ENCODE peak calls at places on chromosome 22, in eight cellular contexts. I is HCT116, A is A549, P is GM12878, J is adrenal gland, D is heart left ventricle, N is body of pancreas, Z is right lobe of liver. Q is an unnamed sample. For H3K4me1, the result is how much of the 10 kb centered on the place peaks cover.

GRCh38 chr22:48895831-48896765 is 931.6 kb downstream of the BRD1 start:
- DNase-seq in D (peak), N (no peak), P (no peak), J (no peak), A (no peak), I (no peak), Z (no peak), Q (peak)

GRCh38 chr22:49657275-49657973 is 170.2 kb downstream of the BRD1 start:
- DNase-seq in P (peak), N (no peak), Z (peak), A (no peak), D (peak), J (peak), I (peak), Q (peak)

GRCh38 chr22:29799217-29799680 is 32.1 kb downstream of the UQCR10 start:
- DNase-seq in D (peak), N (peak), Z (peak), I (peak), P (no peak), A (peak), J (peak), Q (peak)

GRCh38 chr22:42282943-42283287 is 12.5 kb upstream of the TCF20 start:
- DNase-seq in Z (no peak), A (no peak), D (no peak), N (no peak), J (no peak), P (no peak), I (no peak), Q (no peak)

GRCh38 chr22:39177791-39178190 is 25.3 kb upstream of the CBX7 start:
- DNase-seq in I (no peak), N (no peak), D (peak), Z (no peak), A (no peak), J (no peak), P (no peak), Q (no peak)

GRCh38 chr22:22717723-22718122 is 73.3 kb downstream of the GGTLC2 start:
- DNase-seq in N (no peak), D (no peak), J (no peak), I (no peak), Z (no peak), P (no peak), A (no peak), Q (no peak)

GRCh38 chr22:17191163-17191562 is 28.1 kb downstream of the ADA2 start:
- DNase-seq in D (no peak), A (no peak), N (no peak), I (no peak), J (no peak), P (no peak), Z (no peak), Q (no peak)

GRCh38 chr22:27836181-27836580 is 34.6 kb upstream of the MN1 start:
- DNase-seq in P (no peak), N (no peak), A (no peak), J (no peak), Z (no peak), I (no peak), D (no peak), Q (no peak)

GRCh38 chr22:39089928-39090327 is 7.1 kb upstream of the APOBEC3H start:
- DNase-seq in N (no peak), J (no peak), D (no peak), Z (no peak), A (no peak), I (no peak), P (no peak), Q (no peak)

GRCh38 chr22:29044657-29045176 is 16.9 kb downstream of the C22orf31 start:
- DNase-seq in N (no peak), Z (no peak), I (no peak), A (no peak), J (no peak), D (no peak), P (no peak), Q (no peak)

GRCh38 chr22:17867160-17867785 is 93.0 kb upstream of the BID start:
- DNase-seq in Z (no peak), I (no peak), D (peak), P (no peak), N (no peak), A (no peak), J (no peak), Q (peak)

GRCh38 chr22:20653012-20653794 is 120.7 kb upstream of the SERPIND1 start:
- DNase-seq in A (no peak), Z (no peak), N (no peak), D (no peak), I (no peak), J (no peak), P (no peak), Q (no peak)

GRCh38 chr22:39128508-39128907 is 24.0 kb downstream of the CBX7 start:
- DNase-seq in Z (no peak), I (no peak), D (no peak), J (no peak), P (no peak), A (no peak), N (no peak), Q (peak)

GRCh38 chr22:28801845-28802594 is 1.7 kb upstream of the XBP1 start:
- DNase-seq in Z (peak), P (no peak), N (peak), J (no peak), D (no peak), A (no peak), I (no peak), Q (peak)

GRCh38 chr22:50530857-50531545 is 1.2 kb upstream of the TYMP start:
- DNase-seq in N (peak), J (peak), I (peak), P (no peak), Z (peak), D (peak), A (peak), Q (peak)

GRCh38 chr22:49010086-49010863 is 817.4 kb downstream of the BRD1 start:
- DNase-seq in J (no peak), Z (no peak), A (no peak), N (peak), P (no peak), I (no peak), D (no peak), Q (no peak)

GRCh38 chr22:21455334-21456089 is 11.7 kb upstream of the TMEM191C start:
- DNase-seq in Z (no peak), D (no peak), N (no peak), I (no peak), A (no peak), P (no peak), J (peak), Q (peak)

GRCh38 chr22:16658068-16658467 is 65.5 kb upstream of the CCT8L2 start:
- DNase-seq in I (no peak), A (no peak), P (no peak), N (no peak), J (no peak), Z (no peak), D (no peak), Q (no peak)

GRCh38 chr22:36253523-36254490 is 874 bp downstream of the APOL1 start:
- DNase-seq in J (no peak), D (no peak), A (no peak), Z (no peak), I (no peak), N (no peak), P (no peak), Q (no peak)

GRCh38 chr22:20123364-20124082 is 6.5 kb upstream of the TRMT2A start:
- DNase-seq in D (no peak), I (no peak), A (no peak), P (no peak), Z (no peak), N (no peak), J (no peak), Q (no peak)

GRCh38 chr22:42065408-42066132 is 5.0 kb downstream of the NAGA start:
- DNase-seq in I (no peak), A (no peak), Z (no peak), J (no peak), P (no peak), D (no peak), N (no peak), Q (peak)

GRCh38 chr22:42820075-42820763 is 36.9 kb downstream of the ARFGAP3 start:
- DNase-seq in D (no peak), I (no peak), Z (no peak), J (no peak), N (no peak), A (no peak), P (no peak), Q (no peak)

GRCh38 chr22:27666272-27666997 is 135.1 kb downstream of the MN1 start:
- DNase-seq in I (no peak), N (no peak), J (no peak), D (no peak), A (no peak), Z (no peak), P (no peak), Q (no peak)

GRCh38 chr22:47396515-47396914 is 634.1 kb downstream of the TBC1D22A start:
- DNase-seq in I (no peak), N (no peak), Z (no peak), P (no peak), D (no peak), J (no peak), A (no peak), Q (peak)

GRCh38 chr22:23418159-23418788 is 161.8 kb downstream of the IGLL1 start:
- DNase-seq in I (no peak), J (no peak), A (no peak), P (no peak), N (no peak), D (no peak), Z (no peak), Q (no peak)

GRCh38 chr22:23062616-23063538 is 7.4 kb upstream of the GNAZ start:
- DNase-seq in N (no peak), P (no peak), J (peak), D (no peak), Z (no peak), I (no peak), A (no peak), Q (peak)

GRCh38 chr22:21568207-21569075 is 927 bp downstream of the UBE2L3 start:
- DNase-seq in D (no peak), Z (peak), J (no peak), I (no peak), N (peak), P (no peak), A (no peak), Q (peak)

GRCh38 chr22:48635031-48635430 is 1192.6 kb downstream of the BRD1 start:
- DNase-seq in A (no peak), J (no peak), N (no peak), D (no peak), I (no peak), P (no peak), Z (no peak), Q (no peak)

GRCh38 chr22:27534720-27535125 is 266.8 kb downstream of the MN1 start:
- DNase-seq in Z (no peak), J (no peak), P (no peak), I (no peak), D (no peak), N (no peak), A (no peak), Q (no peak)

GRCh38 chr22:50018608-50019291 is 6.2 kb upstream of the IL17REL start:
- DNase-seq in N (no peak), A (no peak), D (no peak), P (no peak), J (no peak), Z (no peak), I (no peak), Q (peak)

GRCh38 chr22:35195821-35196220 is 61.5 kb upstream of the HMGXB4 start:
- DNase-seq in I (no peak), J (no peak), Z (no peak), P (no peak), N (no peak), D (no peak), A (no peak), Q (no peak)

GRCh38 chr22:21719024-21719423 is 16.6 kb downstream of the YPEL1 start:
- DNase-seq in D (no peak), P (no peak), I (no peak), Z (no peak), A (no peak), N (no peak), J (no peak), Q (no peak)

GRCh38 chr22:27685515-27685914 is 116.0 kb downstream of the MN1 start:
- DNase-seq in D (no peak), Z (no peak), N (no peak), J (peak), I (no peak), P (no peak), A (no peak), Q (no peak)

GRCh38 chr22:50188356-50188755 is 2.6 kb downstream of the TRABD start:
- DNase-seq in P (no peak), D (peak), J (no peak), Z (peak), N (no peak), A (no peak), I (no peak), Q (no peak)

GRCh38 chr22:23913306-23913660 is 19.1 kb downstream of the MIF start:
- DNase-seq in A (no peak), N (no peak), J (no peak), I (no peak), D (no peak), Z (no peak), P (no peak), Q (no peak)

GRCh38 chr22:21564411-21564810 is 3.1 kb upstream of the UBE2L3 start:
- DNase-seq in I (no peak), D (no peak), A (no peak), Z (no peak), N (no peak), J (no peak), P (no peak), Q (no peak)

GRCh38 chr22:28094831-28095230 is 175.8 kb upstream of the PITPNB start:
- DNase-seq in P (no peak), Z (no peak), N (no peak), A (no peak), J (no peak), I (no peak), D (no peak), Q (no peak)

GRCh38 chr22:48088926-48089536 is 1326.6 kb downstream of the TBC1D22A start:
- DNase-seq in P (no peak), I (no peak), D (no peak), A (no peak), J (no peak), N (no peak), Z (no peak), Q (no peak)

GRCh38 chr22:36343070-36343719 is 44.6 kb downstream of the MYH9 start:
- DNase-seq in J (no peak), Z (no peak), A (no peak), I (no peak), D (no peak), P (no peak), N (no peak), Q (no peak)

GRCh38 chr22:37659897-37660708 is 1.6 kb downstream of the PDXP start:
- DNase-seq in N (no peak), P (no peak), D (no peak), Z (no peak), I (no peak), A (no peak), J (no peak), Q (no peak)

GRCh38 chr22:37660709-37661045 is 2.2 kb downstream of the PDXP start:
- DNase-seq in Z (no peak), I (no peak), A (no peak), D (no peak), P (no peak), J (no peak), N (no peak), Q (no peak)

GRCh38 chr22:37657590-37658132 is 862 bp upstream of the PDXP start:
- DNase-seq in Z (no peak), A (no peak), D (no peak), J (no peak), N (no peak), I (no peak), P (no peak), Q (no peak)

GRCh38 chr22:37659066-37659896 is 758 bp downstream of the PDXP start:
- DNase-seq in P (no peak), I (no peak), J (no peak), A (no peak), D (no peak), N (peak), Z (peak), Q (peak)

GRCh38 chr22:37658133-37659065 is at the start of gene PDXP:
- DNase-seq in P (peak), D (peak), Z (peak), J (peak), I (peak), N (peak), A (peak), Q (peak)
- TF ChIP-seq POLR2A in P (peak), D (no peak), Z (peak), J (peak), I (peak), N (peak), A (peak), Q (peak)

GRCh38 chr22:24995649-24996180 is 43.2 kb downstream of the KIAA1671 start:
- DNase-seq in Z (no peak), A (no peak), N (no peak), I (no peak), J (no peak), D (no peak), P (no peak), Q (no peak)

GRCh38 chr22:24992946-24993345 is 40.4 kb downstream of the KIAA1671 start:
- DNase-seq in Z (no peak), N (no peak), A (no peak), I (no peak), D (no peak), P (no peak), J (no peak), Q (no peak)

GRCh38 chr22:24997023-24997422 is 44.5 kb downstream of the KIAA1671 start:
- DNase-seq in P (no peak), D (no peak), J (no peak), A (no peak), I (no peak), Z (no peak), N (no peak), Q (no peak)

GRCh38 chr22:24996420-24996952 is 44.0 kb downstream of the KIAA1671 start:
- DNase-seq in D (no peak), J (no peak), P (no peak), N (no peak), A (peak), Z (no peak), I (peak), Q (no peak)

GRCh38 chr22:24994070-24994763 is 41.7 kb downstream of the KIAA1671 start:
- DNase-seq in I (peak), A (no peak), D (no peak), N (no peak), J (no peak), P (no peak), Z (peak), Q (no peak)
- TF ChIP-seq CTCF in I (peak), A (peak), D (no peak), N (no peak), J (no peak), P (no peak), Z (peak), Q (no peak)

GRCh38 chr22:40385041-40385782 is 14.8 kb downstream of the SGSM3 start:
- DNase-seq in D (no peak), J (no peak), I (no peak), P (no peak), Z (no peak), N (no peak), A (no peak), Q (no peak)

GRCh38 chr22:40383905-40384304 is 13.5 kb downstream of the SGSM3 start:
- DNase-seq in I (no peak), D (no peak), J (peak), Z (no peak), N (no peak), A (no peak), P (no peak), Q (no peak)

GRCh38 chr22:40388231-40388630 is 17.8 kb downstream of the SGSM3 start:
- DNase-seq in P (no peak), N (no peak), A (no peak), D (no peak), J (no peak), Z (no peak), I (no peak), Q (no peak)

GRCh38 chr22:40391417-40391816 is 21.0 kb downstream of the SGSM3 start:
- DNase-seq in A (no peak), J (no peak), N (no peak), D (no peak), Z (no peak), P (no peak), I (no peak), Q (no peak)

DNA sequence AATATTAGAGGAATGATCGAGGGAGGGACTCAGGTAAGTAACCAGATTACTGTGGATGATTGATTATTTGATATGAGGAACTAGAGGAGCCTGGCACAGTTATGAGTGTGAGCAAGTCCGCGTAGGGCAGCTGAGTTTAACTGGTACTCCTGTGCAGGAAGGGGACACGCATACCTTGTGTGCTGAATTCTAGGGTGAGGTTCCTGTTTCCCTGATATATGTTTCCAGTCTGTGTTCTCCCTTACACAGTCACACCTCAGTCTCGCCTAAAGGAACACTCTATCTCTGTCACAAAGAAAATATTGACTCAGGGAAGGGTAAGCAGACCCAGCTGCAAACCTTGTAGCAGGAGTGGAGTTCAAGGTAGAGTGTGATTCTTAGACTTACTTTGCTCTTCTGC is 17.4 kb downstream of the SGSM3 start:
- DNase-seq in I (no peak), A (no peak), D (no peak), Z (no peak), P (no peak), N (peak), J (no peak), Q (peak)
- H3K4me1 ChIP-seq in I (under half), A (under half), D (under half), Z (under half), P (under half), N (half or more), J (under half), Q (under half)

GRCh38 chr22:44319685-44320084 is 6.9 kb upstream of the SHISAL1 start:
- DNase-seq in P (no peak), N (no peak), Z (no peak), A (no peak), D (no peak), J (no peak), I (no peak), Q (no peak)
- TF ChIP-seq POLR2A in P (no peak), N (no peak), Z (no peak), A (no peak), D (no peak), J (no peak), I (no peak), Q (no peak)

GRCh38 chr22:18905540-18906409 is at the start of gene DGCR6:
- DNase-seq in I (no peak), J (no peak), A (no peak), N (no peak), D (no peak), P (no peak), Z (no peak), Q (no peak)

GRCh38 chr22:18906896-18907295 is 776 bp downstream of the DGCR6 start:
- DNase-seq in N (no peak), D (no peak), A (no peak), Z (no peak), J (no peak), P (no peak), I (no peak), Q (no peak)

GRCh38 chr22:18909556-18909955 is 3.4 kb downstream of the DGCR6 start:
- DNase-seq in J (no peak), A (no peak), P (no peak), I (no peak), D (no peak), N (no peak), Z (no peak), Q (peak)
- TF ChIP-seq CTCF in J (no peak), A (no peak), P (no peak), I (no peak), D (no peak), N (no peak), Z (no peak), Q (no peak)

DNA sequence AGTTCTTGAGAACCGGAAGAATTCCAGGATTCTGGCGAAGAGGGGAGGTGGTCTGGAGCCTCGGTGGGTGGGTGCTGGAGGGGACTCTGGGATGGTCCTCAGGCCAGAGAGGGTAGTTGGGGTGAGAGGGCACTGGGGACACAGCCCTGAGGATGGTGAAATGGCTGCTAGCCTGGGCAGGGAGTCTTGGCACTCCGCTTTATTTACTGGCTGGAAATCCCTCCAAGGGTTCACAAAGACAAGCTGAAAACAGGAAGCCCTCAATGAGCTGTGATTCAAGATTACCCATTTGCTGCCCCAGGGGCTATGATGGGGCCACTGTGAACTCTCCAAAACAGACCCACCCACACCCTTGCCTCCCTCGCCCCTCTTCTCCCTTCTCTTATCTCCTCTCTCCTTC is 71.9 kb downstream of the FBXO7 start:
- DNase-seq in N (no peak), I (no peak), Z (no peak), J (no peak), A (no peak), P (no peak), D (no peak), Q (no peak)
- H3K4me1 ChIP-seq in N (under half), I (under half), Z (under half), J (under half), A (under half), P (under half), D (under half), Q (under half)

GRCh38 chr22:31662668-31663037 is 638 bp upstream of the PISD start:
- DNase-seq in P (no peak), I (no peak), N (no peak), A (no peak), J (no peak), Z (no peak), D (no peak), Q (no peak)

GRCh38 chr22:31659246-31659645 is 2.8 kb downstream of the PISD start:
- DNase-seq in Z (no peak), A (no peak), N (no peak), P (no peak), D (no peak), J (no peak), I (no peak), Q (no peak)

GRCh38 chr22:31661851-31662667 is at the start of gene PISD:
- DNase-seq in J (peak), N (peak), P (peak), I (peak), Z (peak), A (peak), D (peak), Q (peak)
- TF ChIP-seq POLR2A in J (peak), N (peak), P (peak), I (peak), Z (peak), A (peak), D (no peak), Q (peak)